ENCODE peak calls at places on chromosomes 4 and X, in seven cellular contexts. One of them, this sample, is unnamed.

GRCh38 chrX:134287356-134287755 is 50.4 kb downstream of the CCDC160 start:
- DNase-seq in B cell: no peak
- DNase-seq in CD4-positive, alpha-beta T cell: no peak
- DNase-seq in RWPE1: no peak
- DNase-seq in right lobe of liver: no peak
- DNase-seq in endothelial cell of umbilical vein: no peak
- DNase-seq in omental fat pad: no peak
- DNase-seq in this sample: no peak

GRCh38 chrX:44742480-44743155 is 101.2 kb upstream of the DUSP21 start:
- DNase-seq in B cell: no peak
- DNase-seq in CD4-positive, alpha-beta T cell: no peak
- DNase-seq in RWPE1: no peak
- DNase-seq in right lobe of liver: no peak
- DNase-seq in endothelial cell of umbilical vein: no peak
- DNase-seq in omental fat pad: no peak
- DNase-seq in this sample: no peak

GRCh38 chr4:55121246-55121645 is 4.1 kb downstream of the KDR start:
- DNase-seq in B cell: no peak
- DNase-seq in CD4-positive, alpha-beta T cell: no peak
- DNase-seq in RWPE1: no peak
- DNase-seq in right lobe of liver: no peak
- DNase-seq in endothelial cell of umbilical vein: peak; percentile 96
- DNase-seq in omental fat pad: no peak
- DNase-seq in this sample: no peak

GRCh38 chr4:2252530-2252924 is 9.4 kb downstream of the MXD4 start:
- DNase-seq in B cell: no peak
- DNase-seq in CD4-positive, alpha-beta T cell: no peak
- DNase-seq in RWPE1: no peak
- DNase-seq in right lobe of liver: no peak
- DNase-seq in endothelial cell of umbilical vein: no peak
- DNase-seq in omental fat pad: no peak
- DNase-seq in this sample: no peak

GRCh38 chr4:121873604-121874003 is 3.3 kb upstream of the BBS7 start:
- DNase-seq in B cell: no peak
- DNase-seq in CD4-positive, alpha-beta T cell: no peak
- DNase-seq in RWPE1: no peak
- DNase-seq in right lobe of liver: no peak
- DNase-seq in endothelial cell of umbilical vein: no peak
- DNase-seq in omental fat pad: no peak
- DNase-seq in this sample: peak; percentile 1

GRCh38 chrX:63761639-63762038 is 23.4 kb downstream of the ARHGEF9 start:
- DNase-seq in B cell: peak; percentile 17
- DNase-seq in CD4-positive, alpha-beta T cell: no peak
- DNase-seq in RWPE1: no peak
- DNase-seq in right lobe of liver: no peak
- DNase-seq in endothelial cell of umbilical vein: peak; percentile 3
- DNase-seq in omental fat pad: no peak
- DNase-seq in this sample: no peak

GRCh38 chr4:123930971-123931370 is 534.4 kb downstream of the SPRY1 start:
- DNase-seq in B cell: no peak
- DNase-seq in CD4-positive, alpha-beta T cell: no peak
- DNase-seq in RWPE1: no peak
- DNase-seq in right lobe of liver: no peak
- DNase-seq in endothelial cell of umbilical vein: no peak
- DNase-seq in omental fat pad: no peak
- DNase-seq in this sample: no peak

GRCh38 chrX:101009086-101009485 is 39.6 kb downstream of the ARL13A start:
- DNase-seq in B cell: no peak
- DNase-seq in CD4-positive, alpha-beta T cell: no peak
- DNase-seq in RWPE1: no peak
- DNase-seq in right lobe of liver: no peak
- DNase-seq in endothelial cell of umbilical vein: peak; percentile 5
- DNase-seq in omental fat pad: no peak
- DNase-seq in this sample: no peak

GRCh38 chr4:161714022-161714751 is 449.6 kb downstream of the FSTL5 start:
- DNase-seq in B cell: no peak
- DNase-seq in CD4-positive, alpha-beta T cell: no peak
- DNase-seq in RWPE1: peak; percentile 70
- DNase-seq in right lobe of liver: no peak
- DNase-seq in endothelial cell of umbilical vein: peak; percentile 85
- DNase-seq in omental fat pad: no peak
- DNase-seq in this sample: no peak

GRCh38 chr4:102713096-102713495 is 47.7 kb downstream of the MANBA start:
- DNase-seq in B cell: no peak
- DNase-seq in CD4-positive, alpha-beta T cell: no peak
- DNase-seq in RWPE1: peak; percentile 23
- DNase-seq in right lobe of liver: no peak
- DNase-seq in endothelial cell of umbilical vein: no peak
- DNase-seq in omental fat pad: no peak
- DNase-seq in this sample: no peak

GRCh38 chr4:82776925-82777542 is 21.6 kb downstream of the SCD5 start:
- DNase-seq in B cell: no peak
- DNase-seq in CD4-positive, alpha-beta T cell: no peak
- DNase-seq in RWPE1: no peak
- DNase-seq in right lobe of liver: no peak
- DNase-seq in endothelial cell of umbilical vein: no peak
- DNase-seq in omental fat pad: no peak
- DNase-seq in this sample: no peak

GRCh38 chr4:82782626-82783025 is 16.0 kb downstream of the SCD5 start:
- DNase-seq in B cell: no peak
- DNase-seq in CD4-positive, alpha-beta T cell: no peak
- DNase-seq in RWPE1: no peak
- DNase-seq in right lobe of liver: no peak
- DNase-seq in endothelial cell of umbilical vein: no peak
- DNase-seq in omental fat pad: no peak
- DNase-seq in this sample: no peak

GRCh38 chr4:82777857-82778525 is 20.6 kb downstream of the SCD5 start:
- DNase-seq in B cell: no peak
- DNase-seq in CD4-positive, alpha-beta T cell: no peak
- DNase-seq in RWPE1: no peak
- DNase-seq in right lobe of liver: no peak
- DNase-seq in endothelial cell of umbilical vein: no peak
- DNase-seq in omental fat pad: no peak
- DNase-seq in this sample: no peak

GRCh38 chr4:82779032-82779431 is 19.6 kb downstream of the SCD5 start:
- DNase-seq in B cell: no peak
- DNase-seq in CD4-positive, alpha-beta T cell: no peak
- DNase-seq in RWPE1: no peak
- DNase-seq in right lobe of liver: no peak
- DNase-seq in endothelial cell of umbilical vein: no peak
- DNase-seq in omental fat pad: no peak
- DNase-seq in this sample: no peak

GRCh38 chr4:82780398-82781231 is 18.0 kb downstream of the SCD5 start:
- DNase-seq in B cell: no peak
- DNase-seq in CD4-positive, alpha-beta T cell: no peak
- DNase-seq in RWPE1: no peak
- DNase-seq in right lobe of liver: peak; percentile 72
- DNase-seq in endothelial cell of umbilical vein: peak; percentile 87
- DNase-seq in omental fat pad: peak; percentile 38
- DNase-seq in this sample: no peak
- TF ChIP-seq CTCF in B cell: no peak
- TF ChIP-seq CTCF in CD4-positive, alpha-beta T cell: no peak
- TF ChIP-seq CTCF in RWPE1: no peak
- TF ChIP-seq CTCF in right lobe of liver: no peak
- TF ChIP-seq CTCF in endothelial cell of umbilical vein: no peak
- TF ChIP-seq CTCF in omental fat pad: no peak
- TF ChIP-seq CTCF in this sample: no peak

DNA sequence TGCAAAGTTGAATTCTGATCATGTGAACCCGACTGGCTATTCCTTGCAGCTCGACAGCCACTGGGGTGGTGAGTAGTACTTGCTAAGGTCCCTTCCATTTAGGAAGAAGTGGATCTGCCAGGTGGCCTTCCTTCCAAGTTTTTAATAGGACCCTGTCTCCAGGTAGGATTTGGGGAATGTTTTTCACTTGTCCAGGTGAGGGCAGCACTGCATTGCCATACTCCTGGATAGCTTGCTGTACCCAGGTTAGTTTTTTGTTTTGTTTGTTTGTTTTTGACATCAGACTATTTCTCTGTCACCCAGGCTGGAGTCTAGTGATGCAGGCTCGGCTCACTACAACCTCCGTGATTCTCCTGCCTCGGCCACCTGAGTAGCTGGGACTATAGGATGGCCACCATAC is 29.8 kb downstream of the SAGE1 start:
- DNase-seq in B cell: no peak
- DNase-seq in CD4-positive, alpha-beta T cell: no peak
- DNase-seq in RWPE1: peak; percentile 1
- DNase-seq in right lobe of liver: no peak
- DNase-seq in endothelial cell of umbilical vein: no peak
- DNase-seq in omental fat pad: no peak
- DNase-seq in this sample: no peak
- TF ChIP-seq CTCF in B cell: no peak
- TF ChIP-seq CTCF in CD4-positive, alpha-beta T cell: no peak
- TF ChIP-seq CTCF in RWPE1: no peak
- TF ChIP-seq CTCF in right lobe of liver: peak; percentile 16
- TF ChIP-seq CTCF in endothelial cell of umbilical vein: no peak
- TF ChIP-seq CTCF in omental fat pad: no peak
- TF ChIP-seq CTCF in this sample: peak; percentile 13

GRCh38 chr4:67697860-67698655 is 2.9 kb downstream of the UBA6 start:
- DNase-seq in B cell: no peak
- DNase-seq in CD4-positive, alpha-beta T cell: no peak
- DNase-seq in RWPE1: no peak
- DNase-seq in right lobe of liver: no peak
- DNase-seq in endothelial cell of umbilical vein: no peak
- DNase-seq in omental fat pad: no peak
- DNase-seq in this sample: no peak

GRCh38 chr4:67702166-67702565 is 1.2 kb upstream of the UBA6 start:
- DNase-seq in B cell: no peak
- DNase-seq in CD4-positive, alpha-beta T cell: no peak
- DNase-seq in RWPE1: no peak
- DNase-seq in right lobe of liver: no peak
- DNase-seq in endothelial cell of umbilical vein: no peak
- DNase-seq in omental fat pad: no peak
- DNase-seq in this sample: no peak

GRCh38 chr4:67700119-67700873 is 659 bp downstream of the UBA6 start:
- DNase-seq in B cell: peak; percentile 43
- DNase-seq in CD4-positive, alpha-beta T cell: no peak
- DNase-seq in RWPE1: peak; percentile 23
- DNase-seq in right lobe of liver: no peak
- DNase-seq in endothelial cell of umbilical vein: no peak
- DNase-seq in omental fat pad: no peak
- DNase-seq in this sample: peak; percentile 18

GRCh38 chr4:67699603-67700002 is 1.4 kb downstream of the UBA6 start:
- DNase-seq in B cell: no peak
- DNase-seq in CD4-positive, alpha-beta T cell: no peak
- DNase-seq in RWPE1: no peak
- DNase-seq in right lobe of liver: no peak
- DNase-seq in endothelial cell of umbilical vein: no peak
- DNase-seq in omental fat pad: no peak
- DNase-seq in this sample: no peak

DNA sequence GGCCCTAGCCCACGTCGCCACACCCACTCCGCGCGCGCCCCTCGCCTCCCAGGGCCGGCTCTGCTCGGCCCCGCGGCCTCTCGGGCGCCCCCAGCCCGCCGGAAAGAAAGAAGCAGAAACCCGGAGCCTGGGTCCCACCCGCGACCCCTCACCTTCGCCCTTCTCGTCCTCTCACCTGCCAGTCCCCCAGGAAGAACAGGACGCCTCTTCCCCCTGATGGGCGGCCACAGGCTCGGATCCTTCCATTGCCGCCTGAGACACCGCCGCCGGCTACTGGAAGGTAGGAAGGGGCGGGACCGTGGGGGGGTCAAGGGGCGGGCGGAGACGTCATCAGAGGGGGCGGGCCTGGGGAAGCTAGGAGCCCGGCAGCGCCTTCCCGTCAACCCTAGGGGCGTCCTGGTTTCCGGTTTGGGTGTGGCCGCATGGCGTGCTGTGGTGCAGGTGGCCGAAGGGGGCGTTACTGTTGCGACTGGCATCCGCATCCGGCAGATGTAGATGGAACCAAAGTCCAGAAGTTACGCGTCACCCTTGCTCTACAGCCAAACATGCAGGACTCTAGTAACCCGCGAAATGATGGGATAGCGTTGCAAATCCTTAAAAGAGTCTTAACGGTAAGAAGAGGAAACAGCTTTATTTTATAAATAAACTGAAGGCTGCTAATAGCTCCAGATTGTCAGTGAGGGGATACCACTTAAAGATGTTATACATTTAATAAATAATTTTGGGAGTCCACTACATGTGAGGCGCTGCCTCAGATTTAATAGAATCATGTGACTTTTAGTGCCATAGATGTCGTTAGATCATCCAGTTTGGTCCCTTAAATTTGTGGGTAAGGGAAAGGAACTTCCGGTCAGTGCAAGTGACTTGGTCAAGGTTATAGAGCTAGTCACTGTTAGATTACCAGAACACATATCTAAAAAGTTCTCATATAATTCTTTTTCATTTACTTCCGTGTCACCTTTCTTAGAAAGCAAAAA is at the start of gene UBA6:
- DNase-seq in B cell: peak; percentile 96
- DNase-seq in CD4-positive, alpha-beta T cell: peak; percentile 91
- DNase-seq in RWPE1: peak; percentile 97
- DNase-seq in right lobe of liver: peak; percentile 98
- DNase-seq in endothelial cell of umbilical vein: peak; percentile 94
- DNase-seq in omental fat pad: peak; percentile 79
- DNase-seq in this sample: peak; percentile 94
- TF ChIP-seq CTCF in B cell: peak; percentile 65
- TF ChIP-seq CTCF in CD4-positive, alpha-beta T cell: peak; percentile 62
- TF ChIP-seq CTCF in RWPE1: peak; percentile 43
- TF ChIP-seq CTCF in right lobe of liver: peak; percentile 45
- TF ChIP-seq CTCF in endothelial cell of umbilical vein: peak; percentile 12
- TF ChIP-seq CTCF in omental fat pad: no peak
- TF ChIP-seq CTCF in this sample: peak; percentile 27

GRCh38 chrX:25020391-25021131 is 4.8 kb upstream of the ARX start:
- DNase-seq in B cell: peak; percentile 48
- DNase-seq in CD4-positive, alpha-beta T cell: no peak
- DNase-seq in RWPE1: no peak
- DNase-seq in right lobe of liver: no peak
- DNase-seq in endothelial cell of umbilical vein: no peak
- DNase-seq in omental fat pad: no peak
- DNase-seq in this sample: no peak

GRCh38 chrX:25019707-25020390 is 4.1 kb upstream of the ARX start:
- DNase-seq in B cell: no peak
- DNase-seq in CD4-positive, alpha-beta T cell: no peak
- DNase-seq in RWPE1: no peak
- DNase-seq in right lobe of liver: no peak
- DNase-seq in endothelial cell of umbilical vein: no peak
- DNase-seq in omental fat pad: no peak
- DNase-seq in this sample: no peak

GRCh38 chrX:25018682-25019081 is 2.9 kb upstream of the ARX start:
- DNase-seq in B cell: no peak
- DNase-seq in CD4-positive, alpha-beta T cell: no peak
- DNase-seq in RWPE1: no peak
- DNase-seq in right lobe of liver: no peak
- DNase-seq in endothelial cell of umbilical vein: no peak
- DNase-seq in omental fat pad: no peak
- DNase-seq in this sample: no peak

GRCh38 chrX:25022499-25023325 is 6.9 kb upstream of the ARX start:
- DNase-seq in B cell: no peak
- DNase-seq in CD4-positive, alpha-beta T cell: no peak
- DNase-seq in RWPE1: no peak
- DNase-seq in right lobe of liver: no peak
- DNase-seq in endothelial cell of umbilical vein: no peak
- DNase-seq in omental fat pad: no peak
- DNase-seq in this sample: no peak

DNA sequence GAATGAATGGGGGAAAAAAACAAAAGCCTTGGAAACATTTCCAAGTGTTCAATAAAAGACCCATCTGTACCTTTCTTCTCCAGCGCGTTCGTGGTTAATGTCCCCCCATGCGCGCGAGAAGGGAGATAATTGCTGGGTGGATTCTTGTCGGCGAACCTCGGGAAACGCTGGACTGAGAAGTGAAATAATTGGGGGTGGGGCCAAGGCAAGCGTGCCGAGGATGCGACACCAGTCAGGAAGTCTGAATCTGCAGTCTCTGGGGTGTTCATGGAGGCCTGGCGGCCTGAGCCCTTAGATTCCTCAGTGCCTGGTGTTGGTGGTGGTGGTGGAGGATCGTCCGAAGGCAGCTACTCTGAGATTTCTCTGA is 5.3 kb upstream of the ARX start:
- DNase-seq in B cell: no peak
- DNase-seq in CD4-positive, alpha-beta T cell: no peak
- DNase-seq in RWPE1: no peak
- DNase-seq in right lobe of liver: no peak
- DNase-seq in endothelial cell of umbilical vein: no peak
- DNase-seq in omental fat pad: no peak
- DNase-seq in this sample: no peak
- TF ChIP-seq CTCF in B cell: peak; percentile 29
- TF ChIP-seq CTCF in CD4-positive, alpha-beta T cell: no peak
- TF ChIP-seq CTCF in RWPE1: no peak
- TF ChIP-seq CTCF in right lobe of liver: no peak
- TF ChIP-seq CTCF in endothelial cell of umbilical vein: no peak
- TF ChIP-seq CTCF in omental fat pad: no peak
- TF ChIP-seq CTCF in this sample: no peak

This sample was measured in GM12864.